ENCODE peak calls at places on chromosome 7, in six cellular contexts. One of them, this sample, is unnamed.

GRCh38 chr7:55021951-55022617 is 3.3 kb downstream of the EGFR start:
- DNase-seq in GDM1: no peak
- DNase-seq in caudate nucleus: no peak
- DNase-seq in activated CD8-positive, alpha-beta memory T cell treated with anti-CD3 and anti-CD28 coated beads for 4 hours: no peak
- DNase-seq in stimulated activated CD4-positive, alpha-beta T cell treated with anti-CD3 and anti-CD28 coated beads, Interleukin-1b, Interleukin-23, amount 100 ng/mL, for 1 hour: no peak
- DNase-seq in osteocyte: no peak
- DNase-seq in this sample: no peak

GRCh38 chr7:235576-236395 is 43.4 kb downstream of the FAM20C start:
- DNase-seq in GDM1: no peak
- DNase-seq in caudate nucleus: no peak
- DNase-seq in activated CD8-positive, alpha-beta memory T cell treated with anti-CD3 and anti-CD28 coated beads for 4 hours: no peak
- DNase-seq in stimulated activated CD4-positive, alpha-beta T cell treated with anti-CD3 and anti-CD28 coated beads, Interleukin-1b, Interleukin-23, amount 100 ng/mL, for 1 hour: no peak
- DNase-seq in osteocyte: no peak
- DNase-seq in this sample: no peak

GRCh38 chr7:29555061-29555460 is 8.6 kb upstream of the PRR15 start:
- DNase-seq in GDM1: no peak
- DNase-seq in caudate nucleus: no peak
- DNase-seq in activated CD8-positive, alpha-beta memory T cell treated with anti-CD3 and anti-CD28 coated beads for 4 hours: no peak
- DNase-seq in stimulated activated CD4-positive, alpha-beta T cell treated with anti-CD3 and anti-CD28 coated beads, Interleukin-1b, Interleukin-23, amount 100 ng/mL, for 1 hour: no peak
- DNase-seq in osteocyte: no peak
- DNase-seq in this sample: no peak

GRCh38 chr7:17690030-17690429 is 250.3 kb downstream of the SNX13 start:
- DNase-seq in GDM1: peak; percentile 87
- DNase-seq in caudate nucleus: no peak
- DNase-seq in activated CD8-positive, alpha-beta memory T cell treated with anti-CD3 and anti-CD28 coated beads for 4 hours: no peak
- DNase-seq in stimulated activated CD4-positive, alpha-beta T cell treated with anti-CD3 and anti-CD28 coated beads, Interleukin-1b, Interleukin-23, amount 100 ng/mL, for 1 hour: no peak
- DNase-seq in osteocyte: no peak
- DNase-seq in this sample: no peak

GRCh38 chr7:101357433-101357832 is 5.2 kb upstream of the COL26A1 start:
- DNase-seq in GDM1: no peak
- DNase-seq in caudate nucleus: no peak
- DNase-seq in activated CD8-positive, alpha-beta memory T cell treated with anti-CD3 and anti-CD28 coated beads for 4 hours: no peak
- DNase-seq in stimulated activated CD4-positive, alpha-beta T cell treated with anti-CD3 and anti-CD28 coated beads, Interleukin-1b, Interleukin-23, amount 100 ng/mL, for 1 hour: no peak
- DNase-seq in osteocyte: no peak
- DNase-seq in this sample: no peak

GRCh38 chr7:45098983-45099839 is 10.4 kb upstream of the NACAD start:
- DNase-seq in GDM1: no peak
- DNase-seq in caudate nucleus: no peak
- DNase-seq in activated CD8-positive, alpha-beta memory T cell treated with anti-CD3 and anti-CD28 coated beads for 4 hours: no peak
- DNase-seq in stimulated activated CD4-positive, alpha-beta T cell treated with anti-CD3 and anti-CD28 coated beads, Interleukin-1b, Interleukin-23, amount 100 ng/mL, for 1 hour: no peak
- DNase-seq in osteocyte: no peak
- DNase-seq in this sample: no peak

GRCh38 chr7:40489844-40490602 is 355.2 kb downstream of the SUGCT start:
- DNase-seq in GDM1: peak; percentile 52
- DNase-seq in caudate nucleus: no peak
- DNase-seq in activated CD8-positive, alpha-beta memory T cell treated with anti-CD3 and anti-CD28 coated beads for 4 hours: no peak
- DNase-seq in stimulated activated CD4-positive, alpha-beta T cell treated with anti-CD3 and anti-CD28 coated beads, Interleukin-1b, Interleukin-23, amount 100 ng/mL, for 1 hour: no peak
- DNase-seq in osteocyte: no peak
- DNase-seq in this sample: no peak

GRCh38 chr7:132548489-132549078 is 27.7 kb downstream of the PLXNA4 start:
- DNase-seq in GDM1: no peak
- DNase-seq in caudate nucleus: no peak
- DNase-seq in activated CD8-positive, alpha-beta memory T cell treated with anti-CD3 and anti-CD28 coated beads for 4 hours: no peak
- DNase-seq in stimulated activated CD4-positive, alpha-beta T cell treated with anti-CD3 and anti-CD28 coated beads, Interleukin-1b, Interleukin-23, amount 100 ng/mL, for 1 hour: no peak
- DNase-seq in osteocyte: no peak
- DNase-seq in this sample: no peak

GRCh38 chr7:33250421-33250827 is 121.1 kb downstream of the BBS9 start:
- DNase-seq in GDM1: no peak
- DNase-seq in caudate nucleus: no peak
- DNase-seq in activated CD8-positive, alpha-beta memory T cell treated with anti-CD3 and anti-CD28 coated beads for 4 hours: no peak
- DNase-seq in stimulated activated CD4-positive, alpha-beta T cell treated with anti-CD3 and anti-CD28 coated beads, Interleukin-1b, Interleukin-23, amount 100 ng/mL, for 1 hour: no peak
- DNase-seq in osteocyte: no peak
- DNase-seq in this sample: no peak

GRCh38 chr7:96315109-96315480 is 6.8 kb downstream of the SLC25A13 start:
- DNase-seq in GDM1: no peak
- DNase-seq in caudate nucleus: no peak
- DNase-seq in activated CD8-positive, alpha-beta memory T cell treated with anti-CD3 and anti-CD28 coated beads for 4 hours: no peak
- DNase-seq in stimulated activated CD4-positive, alpha-beta T cell treated with anti-CD3 and anti-CD28 coated beads, Interleukin-1b, Interleukin-23, amount 100 ng/mL, for 1 hour: no peak
- DNase-seq in osteocyte: no peak
- DNase-seq in this sample: no peak

GRCh38 chr7:15015545-15016314 is 113.2 kb upstream of the DGKB start:
- DNase-seq in GDM1: no peak
- DNase-seq in caudate nucleus: peak; percentile 9
- DNase-seq in activated CD8-positive, alpha-beta memory T cell treated with anti-CD3 and anti-CD28 coated beads for 4 hours: no peak
- DNase-seq in stimulated activated CD4-positive, alpha-beta T cell treated with anti-CD3 and anti-CD28 coated beads, Interleukin-1b, Interleukin-23, amount 100 ng/mL, for 1 hour: no peak
- DNase-seq in osteocyte: no peak
- DNase-seq in this sample: no peak

GRCh38 chr7:28649189-28649588 is 236.9 kb downstream of the CREB5 start:
- DNase-seq in GDM1: no peak
- DNase-seq in caudate nucleus: no peak
- DNase-seq in activated CD8-positive, alpha-beta memory T cell treated with anti-CD3 and anti-CD28 coated beads for 4 hours: no peak
- DNase-seq in stimulated activated CD4-positive, alpha-beta T cell treated with anti-CD3 and anti-CD28 coated beads, Interleukin-1b, Interleukin-23, amount 100 ng/mL, for 1 hour: no peak
- DNase-seq in osteocyte: no peak
- DNase-seq in this sample: no peak